ENCODE peak calls at places on chromosome 12, in four cellular contexts. S is testis, Q is A549, D is tibial artery. O is an unnamed sample.

GRCh38 chr12:75635606-75636444 is 124.4 kb upstream of the KRR1 start:
- DNase-seq in Q (peak), S (no peak), D (no peak), O (no peak)

GRCh38 chr12:96219700-96220206 is 25.6 kb downstream of the ELK3 start:
- DNase-seq in S (no peak), Q (peak), D (no peak), O (peak)

GRCh38 chr12:51421266-51421884 is 3.3 kb upstream of the SLC4A8 start:
- DNase-seq in Q (peak), S (peak), D (no peak), O (no peak)

GRCh38 chr12:45730116-45730841 is 773 bp downstream of the ARID2 start:
- DNase-seq in Q (no peak), S (peak), D (peak), O (peak)

GRCh38 chr12:72989458-72989947 is 717.3 kb downstream of the TRHDE start:
- DNase-seq in Q (no peak), D (no peak), S (no peak), O (no peak)

GRCh38 chr12:113070117-113070906 is 13.8 kb downstream of the DTX1 start:
- DNase-seq in D (no peak), S (peak), Q (no peak), O (no peak)

GRCh38 chr12:49553512-49554088 is 14.3 kb downstream of the MCRS1 start:
- DNase-seq in D (no peak), S (no peak), Q (peak), O (no peak)

GRCh38 chr12:2284857-2285256 is 232.1 kb downstream of the CACNA1C start:
- DNase-seq in D (peak), S (peak), Q (peak), O (no peak)

GRCh38 chr12:69044887-69045286 is 111.9 kb upstream of the CPM start:
- DNase-seq in D (no peak), S (no peak), Q (no peak), O (no peak)

GRCh38 chr12:49030119-49030518 is 11.5 kb upstream of the PRKAG1 start:
- DNase-seq in D (no peak), Q (no peak), S (no peak), O (no peak)

GRCh38 chr12:123140675-123141614 is 9.9 kb downstream of the PITPNM2 start:
- DNase-seq in D (no peak), S (no peak), Q (no peak), O (no peak)
- H3K27ac ChIP-seq in D (peak), S (peak), Q (peak), O (peak)

DNA sequence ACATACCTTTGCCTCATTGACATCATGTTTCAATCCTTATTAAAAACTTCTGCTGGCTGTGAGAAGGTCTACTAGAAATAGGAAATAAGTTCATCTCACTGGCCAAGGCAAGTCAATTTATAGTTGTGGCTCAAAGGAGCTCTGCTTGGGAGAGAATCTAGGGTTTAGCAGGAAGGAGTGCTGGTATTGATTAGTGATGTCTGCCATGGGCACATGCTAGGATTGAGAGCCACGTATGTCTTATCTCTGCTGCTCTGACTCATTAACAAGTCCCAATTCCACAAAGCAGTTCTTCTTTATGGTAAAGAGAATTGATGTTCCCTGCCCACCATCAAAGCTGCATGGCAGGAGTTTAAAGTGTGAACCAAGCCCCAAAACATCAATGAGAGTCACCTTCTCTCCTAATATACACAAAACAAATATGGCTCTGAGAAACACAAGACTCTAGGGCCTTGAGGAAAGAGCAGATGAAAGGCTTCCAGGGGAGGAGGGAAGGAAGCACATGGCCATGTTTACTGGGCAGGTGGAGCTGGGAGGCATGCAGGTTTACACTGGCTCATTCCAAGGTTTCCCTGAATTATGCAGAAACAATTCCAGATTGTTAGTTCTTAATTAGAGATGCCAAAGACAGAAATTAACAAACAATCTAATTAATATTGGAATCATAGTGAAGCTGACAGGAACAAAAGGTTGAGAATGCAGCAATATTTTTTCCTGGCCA is 931.9 kb upstream of the TMEM132C start:
- DNase-seq in Q (no peak), S (no peak), D (no peak), O (no peak)
- H3K4me3 ChIP-seq in Q (no peak), S (no peak), D (no peak), O (no peak)

GRCh38 chr12:101727098-101727497 is 12.2 kb downstream of the SYCP3 start:
- DNase-seq in Q (no peak), S (no peak), D (no peak), O (no peak)
- TF ChIP-seq CTCF in Q (no peak), S (no peak), D (no peak), O (no peak)

DNA sequence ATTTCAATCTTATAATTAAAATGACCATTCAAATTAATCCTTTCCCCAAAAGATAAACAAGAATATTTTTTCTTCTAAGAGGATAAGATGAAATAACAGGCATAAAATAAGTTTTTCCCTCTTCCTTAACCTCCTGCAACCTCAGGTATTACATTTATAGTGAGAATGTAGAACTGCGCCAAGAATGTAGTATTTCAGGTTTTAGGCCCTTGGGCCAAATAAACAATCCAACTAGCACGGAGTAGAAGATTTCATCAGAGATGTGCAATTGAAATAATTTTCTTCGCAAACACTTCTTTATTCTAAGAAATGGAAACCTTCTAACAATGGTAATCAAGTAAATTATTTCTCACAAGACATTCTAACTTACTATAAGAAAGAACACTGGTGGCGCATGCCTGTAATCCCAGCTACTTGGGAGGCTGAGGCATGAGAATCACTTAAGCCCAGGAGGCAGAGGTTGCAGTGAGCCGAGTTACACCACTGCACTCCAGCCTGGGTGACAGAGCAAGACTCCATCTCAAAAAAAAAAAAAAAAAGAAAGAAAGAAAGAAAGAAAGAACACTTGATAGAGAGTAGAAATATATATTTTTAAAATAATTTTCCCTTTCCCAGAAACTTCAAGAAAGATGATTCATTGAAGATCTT is 100.8 kb downstream of the TAOK3 start:
- DNase-seq in D (no peak), Q (no peak), S (no peak), O (no peak)
- H3K27ac ChIP-seq in D (no peak), Q (no peak), S (no peak), O (no peak)

DNA sequence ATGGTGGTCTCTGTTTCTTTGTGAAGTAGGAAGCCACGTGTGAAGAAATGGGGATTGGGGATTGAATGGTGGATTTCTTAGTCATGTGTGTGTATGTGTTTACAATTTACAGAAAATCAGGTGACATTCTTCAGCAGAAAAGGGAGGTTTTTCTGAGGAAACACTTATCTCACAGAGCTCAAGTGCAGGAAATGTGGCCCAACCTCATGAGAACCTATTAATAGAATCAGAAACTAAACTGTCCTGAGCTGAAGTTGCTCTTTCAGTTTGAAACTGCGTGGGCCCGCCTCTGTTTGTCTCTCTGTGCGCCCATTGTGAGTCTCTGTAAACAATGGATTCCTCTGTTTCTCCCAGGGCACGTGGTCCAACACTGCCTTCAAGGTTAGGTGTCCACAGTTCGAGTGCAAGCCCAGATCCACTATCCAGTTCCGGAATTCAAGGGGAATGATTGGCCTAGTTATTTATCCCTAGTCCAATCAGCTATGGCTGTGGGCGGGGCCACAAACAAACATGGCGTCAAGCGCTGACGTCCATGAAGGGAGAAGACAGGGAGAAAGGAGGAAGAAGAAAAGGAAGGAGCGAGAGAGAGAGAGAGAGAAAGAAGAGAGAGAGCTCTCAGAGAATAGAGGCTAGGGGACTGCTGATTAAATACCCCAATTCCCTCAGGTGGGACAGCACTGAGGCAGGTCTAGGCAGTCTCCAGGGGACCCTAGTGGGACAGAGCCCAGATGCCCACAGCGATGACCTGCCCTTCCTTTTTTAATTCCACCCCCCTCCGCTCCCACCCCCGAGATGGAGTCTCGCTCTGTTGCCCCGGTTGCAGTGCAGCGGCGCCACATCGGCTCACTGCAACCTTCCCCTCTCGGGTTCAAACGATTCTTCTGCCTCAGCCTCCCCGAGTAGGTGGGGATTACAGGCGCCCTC is 31.4 kb upstream of the C12orf76 start:
- DNase-seq in Q (peak), S (peak), D (peak), O (no peak)
- H3K4me3 ChIP-seq in Q (peak), S (peak), D (peak), O (peak)

DNA sequence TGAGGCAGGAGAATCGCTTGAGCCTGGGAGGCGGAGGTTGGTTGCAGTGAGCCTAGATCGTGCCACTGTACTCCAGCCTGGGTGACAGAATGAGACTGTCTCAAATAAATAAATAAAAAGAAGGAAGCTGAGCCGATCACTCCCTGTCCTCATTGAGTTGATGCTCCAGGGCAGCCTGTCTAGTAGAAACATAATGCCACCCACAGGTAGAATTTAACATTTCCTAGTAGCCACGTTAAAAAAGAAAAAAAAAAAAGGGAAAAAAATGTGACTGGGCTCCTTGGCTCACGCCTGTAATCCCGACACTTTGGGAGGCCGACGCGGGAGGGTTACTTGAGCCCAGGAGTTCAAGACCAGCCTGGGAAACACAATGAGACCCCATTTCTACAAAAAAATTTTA is 135.7 kb downstream of the SCARB1 start:
- DNase-seq in S (no peak), D (no peak), Q (no peak), O (no peak)
- TF ChIP-seq CTCF in S (no peak), D (no peak), Q (peak), O (no peak)